ENCODE peak calls at places on chromosomes 7 and 10, in eight cellular contexts. One of them, this sample, is unnamed.

GRCh38 chr7:86929293-86930109 is 130.0 kb downstream of the ELAPOR2 start:
- DNase-seq in upper lobe of left lung: no peak
- DNase-seq in H1: no peak
- DNase-seq in breast epithelium: no peak
- DNase-seq in HCT116: no peak
- DNase-seq in sigmoid colon: no peak
- DNase-seq in suprapubic skin: no peak
- DNase-seq in vagina: no peak
- DNase-seq in this sample: no peak

GRCh38 chr7:100865372-100865911 is 1.7 kb upstream of the TRIP6 start:
- DNase-seq in upper lobe of left lung: no peak
- DNase-seq in sigmoid colon: no peak
- DNase-seq in breast epithelium: peak
- DNase-seq in HCT116: peak
- DNase-seq in vagina: no peak
- DNase-seq in suprapubic skin: no peak
- DNase-seq in H1: no peak
- DNase-seq in this sample: no peak

GRCh38 chr7:46368871-46369270 is 447.8 kb upstream of the IGFBP3 start:
- DNase-seq in suprapubic skin: no peak
- DNase-seq in sigmoid colon: no peak
- DNase-seq in upper lobe of left lung: no peak
- DNase-seq in H1: no peak
- DNase-seq in breast epithelium: no peak
- DNase-seq in HCT116: no peak
- DNase-seq in vagina: no peak
- DNase-seq in this sample: no peak

GRCh38 chr7:140911746-140912145 is 13.0 kb downstream of the BRAF start:
- DNase-seq in vagina: no peak
- DNase-seq in H1: no peak
- DNase-seq in breast epithelium: no peak
- DNase-seq in suprapubic skin: no peak
- DNase-seq in upper lobe of left lung: no peak
- DNase-seq in sigmoid colon: no peak
- DNase-seq in HCT116: no peak
- DNase-seq in this sample: no peak

GRCh38 chr10:99427566-99428150 is 2.8 kb downstream of the GOT1 start:
- DNase-seq in sigmoid colon: no peak
- DNase-seq in H1: no peak
- DNase-seq in upper lobe of left lung: no peak
- DNase-seq in vagina: no peak
- DNase-seq in breast epithelium: no peak
- DNase-seq in suprapubic skin: no peak
- DNase-seq in HCT116: no peak
- DNase-seq in this sample: no peak

GRCh38 chr10:69831231-69831855 is 29.6 kb downstream of the COL13A1 start:
- DNase-seq in HCT116: no peak
- DNase-seq in H1: no peak
- DNase-seq in sigmoid colon: no peak
- DNase-seq in breast epithelium: no peak
- DNase-seq in upper lobe of left lung: no peak
- DNase-seq in suprapubic skin: no peak
- DNase-seq in vagina: no peak
- DNase-seq in this sample: no peak

GRCh38 chr7:155518633-155519032 is 27.7 kb downstream of the CNPY1 start:
- DNase-seq in H1: no peak
- DNase-seq in breast epithelium: no peak
- DNase-seq in upper lobe of left lung: no peak
- DNase-seq in sigmoid colon: no peak
- DNase-seq in vagina: no peak
- DNase-seq in HCT116: no peak
- DNase-seq in suprapubic skin: no peak
- DNase-seq in this sample: no peak

GRCh38 chr10:19921300-19922140 is 105.3 kb downstream of the PLXDC2 start:
- DNase-seq in HCT116: no peak
- DNase-seq in H1: no peak
- DNase-seq in suprapubic skin: no peak
- DNase-seq in upper lobe of left lung: no peak
- DNase-seq in breast epithelium: no peak
- DNase-seq in vagina: no peak
- DNase-seq in sigmoid colon: no peak
- DNase-seq in this sample: no peak

GRCh38 chr7:37040330-37040729 is 316.0 kb upstream of the AOAH start:
- DNase-seq in upper lobe of left lung: no peak
- DNase-seq in vagina: no peak
- DNase-seq in suprapubic skin: no peak
- DNase-seq in breast epithelium: no peak
- DNase-seq in H1: no peak
- DNase-seq in HCT116: no peak
- DNase-seq in sigmoid colon: no peak
- DNase-seq in this sample: no peak

GRCh38 chr7:81859433-81859832 is 89.6 kb upstream of the HGF start:
- DNase-seq in sigmoid colon: no peak
- DNase-seq in upper lobe of left lung: no peak
- DNase-seq in suprapubic skin: no peak
- DNase-seq in H1: no peak
- DNase-seq in vagina: no peak
- DNase-seq in HCT116: no peak
- DNase-seq in breast epithelium: no peak
- DNase-seq in this sample: no peak

GRCh38 chr7:155585532-155585895 is 39.2 kb upstream of the CNPY1 start:
- DNase-seq in suprapubic skin: no peak
- DNase-seq in HCT116: no peak
- DNase-seq in sigmoid colon: no peak
- DNase-seq in upper lobe of left lung: no peak
- DNase-seq in vagina: no peak
- DNase-seq in breast epithelium: no peak
- DNase-seq in H1: no peak
- DNase-seq in this sample: no peak

GRCh38 chr7:72754312-72754711 is 73.7 kb downstream of the TYW1B start:
- DNase-seq in suprapubic skin: no peak
- DNase-seq in breast epithelium: no peak
- DNase-seq in H1: no peak
- DNase-seq in HCT116: no peak
- DNase-seq in upper lobe of left lung: no peak
- DNase-seq in sigmoid colon: no peak
- DNase-seq in vagina: no peak
- DNase-seq in this sample: no peak

GRCh38 chr7:72751978-72752377 is 76.0 kb downstream of the TYW1B start:
- DNase-seq in sigmoid colon: no peak
- DNase-seq in HCT116: no peak
- DNase-seq in H1: peak
- DNase-seq in breast epithelium: no peak
- DNase-seq in vagina: no peak
- DNase-seq in upper lobe of left lung: no peak
- DNase-seq in suprapubic skin: no peak
- DNase-seq in this sample: no peak

GRCh38 chr7:72753781-72754180 is 74.2 kb downstream of the TYW1B start:
- DNase-seq in HCT116: no peak
- DNase-seq in sigmoid colon: no peak
- DNase-seq in vagina: no peak
- DNase-seq in breast epithelium: no peak
- DNase-seq in H1: no peak
- DNase-seq in upper lobe of left lung: no peak
- DNase-seq in suprapubic skin: no peak
- DNase-seq in this sample: no peak

DNA sequence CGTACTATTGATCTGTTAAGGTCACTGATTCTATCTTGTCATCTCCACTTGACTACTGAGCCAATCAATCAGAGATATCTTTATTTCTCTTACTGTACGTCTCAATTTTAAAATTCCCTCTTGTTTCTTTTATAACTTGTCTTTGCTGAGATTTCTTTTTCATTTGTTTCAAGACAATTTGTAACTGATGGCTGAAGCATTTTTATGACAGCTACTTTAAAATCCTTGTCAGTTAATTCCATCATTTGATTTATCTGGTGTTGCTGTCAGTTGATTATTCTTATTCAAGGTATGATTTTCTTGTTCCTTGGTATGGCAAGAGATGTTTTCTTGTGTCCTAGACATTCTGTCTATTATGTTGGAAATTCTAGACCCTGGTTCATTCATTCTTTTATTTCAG is 76.6 kb downstream of the TYW1B start:
- DNase-seq in H1: no peak
- DNase-seq in vagina: no peak
- DNase-seq in HCT116: no peak
- DNase-seq in sigmoid colon: no peak
- DNase-seq in breast epithelium: no peak
- DNase-seq in suprapubic skin: no peak
- DNase-seq in upper lobe of left lung: no peak
- DNase-seq in this sample: no peak
- TF ChIP-seq POLR2AphosphoS5 in H1: no peak
- TF ChIP-seq POLR2AphosphoS5 in vagina: no peak
- TF ChIP-seq POLR2AphosphoS5 in HCT116: no peak
- TF ChIP-seq POLR2AphosphoS5 in sigmoid colon: no peak
- TF ChIP-seq POLR2AphosphoS5 in breast epithelium: no peak
- TF ChIP-seq POLR2AphosphoS5 in suprapubic skin: no peak
- TF ChIP-seq POLR2AphosphoS5 in upper lobe of left lung: no peak
- TF ChIP-seq POLR2AphosphoS5 in this sample: no peak

DNA sequence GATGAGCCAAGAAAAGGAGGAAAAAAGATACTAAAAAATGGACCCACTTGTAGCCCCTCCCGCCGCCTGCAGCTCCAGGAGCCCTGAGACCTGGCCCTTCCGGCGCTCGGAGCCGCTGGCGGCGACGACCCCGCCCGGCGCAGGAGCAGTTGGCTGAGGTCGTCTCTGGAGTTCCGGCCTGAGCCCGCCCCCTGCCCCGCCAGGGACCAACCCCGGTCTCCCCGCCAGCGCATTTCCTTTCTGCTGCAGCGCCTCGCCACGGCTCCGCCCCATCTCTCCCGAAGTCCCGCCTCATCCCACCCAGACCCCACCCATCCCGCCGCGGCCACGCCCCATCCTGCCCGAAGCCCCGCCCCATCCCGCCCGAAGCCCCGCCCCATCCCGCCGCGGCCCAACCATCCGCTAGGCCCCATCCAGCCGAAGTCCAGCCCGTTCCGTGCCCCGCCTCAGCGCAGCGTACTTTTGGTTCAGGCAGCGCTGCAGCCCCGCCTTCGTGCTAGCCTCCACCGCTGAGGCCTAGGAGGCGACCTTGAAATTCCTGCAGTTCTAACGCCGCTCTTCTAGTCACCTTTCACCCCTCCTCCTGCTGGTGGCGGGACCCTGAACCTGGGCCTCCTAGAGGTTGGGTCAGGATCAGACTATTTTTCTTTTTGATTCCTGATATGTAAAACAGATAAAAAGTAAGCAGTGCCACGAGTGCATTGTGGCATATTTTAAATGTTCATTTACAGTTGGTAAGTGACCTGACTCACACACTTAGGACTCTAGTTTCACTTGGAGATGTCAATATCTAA is at the start of gene STN1:
- DNase-seq in HCT116: peak
- DNase-seq in sigmoid colon: peak
- DNase-seq in H1: peak
- DNase-seq in vagina: peak
- DNase-seq in upper lobe of left lung: peak
- DNase-seq in suprapubic skin: peak
- DNase-seq in breast epithelium: peak
- DNase-seq in this sample: peak
- TF ChIP-seq POLR2A in HCT116: peak
- TF ChIP-seq POLR2A in sigmoid colon: peak
- TF ChIP-seq POLR2A in H1: peak
- TF ChIP-seq POLR2A in vagina: no peak
- TF ChIP-seq POLR2A in upper lobe of left lung: peak
- TF ChIP-seq POLR2A in suprapubic skin: peak
- TF ChIP-seq POLR2A in breast epithelium: peak
- TF ChIP-seq POLR2A in this sample: peak

GRCh38 chr10:95443636-95444035 is 117.5 kb downstream of the SORBS1 start:
- DNase-seq in upper lobe of left lung: no peak
- DNase-seq in sigmoid colon: no peak
- DNase-seq in breast epithelium: no peak
- DNase-seq in vagina: no peak
- DNase-seq in suprapubic skin: no peak
- DNase-seq in HCT116: no peak
- DNase-seq in H1: no peak
- DNase-seq in this sample: no peak

GRCh38 chr10:95445837-95446347 is 115.3 kb downstream of the SORBS1 start:
- DNase-seq in suprapubic skin: no peak
- DNase-seq in upper lobe of left lung: no peak
- DNase-seq in vagina: no peak
- DNase-seq in breast epithelium: peak
- DNase-seq in HCT116: peak
- DNase-seq in sigmoid colon: peak
- DNase-seq in H1: peak
- DNase-seq in this sample: peak

GRCh38 chr10:95447733-95448132 is 113.4 kb downstream of the SORBS1 start:
- DNase-seq in HCT116: no peak
- DNase-seq in vagina: no peak
- DNase-seq in H1: no peak
- DNase-seq in breast epithelium: no peak
- DNase-seq in suprapubic skin: no peak
- DNase-seq in sigmoid colon: no peak
- DNase-seq in upper lobe of left lung: no peak
- DNase-seq in this sample: no peak

GRCh38 chr10:95444792-95445191 is 116.4 kb downstream of the SORBS1 start:
- DNase-seq in HCT116: no peak
- DNase-seq in upper lobe of left lung: no peak
- DNase-seq in vagina: no peak
- DNase-seq in H1: no peak
- DNase-seq in sigmoid colon: no peak
- DNase-seq in breast epithelium: no peak
- DNase-seq in suprapubic skin: no peak
- DNase-seq in this sample: no peak

GRCh38 chr10:95445223-95445836 is 115.8 kb downstream of the SORBS1 start:
- DNase-seq in sigmoid colon: peak
- DNase-seq in upper lobe of left lung: no peak
- DNase-seq in H1: no peak
- DNase-seq in vagina: no peak
- DNase-seq in HCT116: peak
- DNase-seq in suprapubic skin: peak
- DNase-seq in breast epithelium: peak
- DNase-seq in this sample: no peak
- TF ChIP-seq POLR2AphosphoS5 in sigmoid colon: peak
- TF ChIP-seq POLR2AphosphoS5 in upper lobe of left lung: peak
- TF ChIP-seq POLR2AphosphoS5 in H1: no peak
- TF ChIP-seq POLR2AphosphoS5 in vagina: peak
- TF ChIP-seq POLR2AphosphoS5 in HCT116: no peak
- TF ChIP-seq POLR2AphosphoS5 in suprapubic skin: peak
- TF ChIP-seq POLR2AphosphoS5 in breast epithelium: peak
- TF ChIP-seq POLR2AphosphoS5 in this sample: no peak

GRCh38 chr10:48429309-48429708 is 122.8 kb downstream of the MAPK8 start:
- DNase-seq in HCT116: no peak
- DNase-seq in breast epithelium: no peak
- DNase-seq in suprapubic skin: no peak
- DNase-seq in vagina: no peak
- DNase-seq in H1: no peak
- DNase-seq in sigmoid colon: no peak
- DNase-seq in upper lobe of left lung: no peak
- DNase-seq in this sample: no peak

GRCh38 chr10:48431871-48432270 is 125.4 kb downstream of the MAPK8 start:
- DNase-seq in breast epithelium: no peak
- DNase-seq in HCT116: no peak
- DNase-seq in suprapubic skin: no peak
- DNase-seq in sigmoid colon: no peak
- DNase-seq in vagina: no peak
- DNase-seq in upper lobe of left lung: no peak
- DNase-seq in H1: no peak
- DNase-seq in this sample: no peak

GRCh38 chr10:48430402-48430993 is 124.0 kb downstream of the MAPK8 start:
- DNase-seq in upper lobe of left lung: no peak
- DNase-seq in breast epithelium: no peak
- DNase-seq in H1: no peak
- DNase-seq in suprapubic skin: no peak
- DNase-seq in sigmoid colon: no peak
- DNase-seq in vagina: no peak
- DNase-seq in HCT116: no peak
- DNase-seq in this sample: no peak

GRCh38 chr10:48428896-48429295 is 122.4 kb downstream of the MAPK8 start:
- DNase-seq in sigmoid colon: no peak
- DNase-seq in breast epithelium: no peak
- DNase-seq in HCT116: no peak
- DNase-seq in suprapubic skin: no peak
- DNase-seq in vagina: no peak
- DNase-seq in H1: no peak
- DNase-seq in upper lobe of left lung: no peak
- DNase-seq in this sample: no peak
- TF ChIP-seq POLR2A in sigmoid colon: no peak
- TF ChIP-seq POLR2A in breast epithelium: no peak
- TF ChIP-seq POLR2A in HCT116: no peak
- TF ChIP-seq POLR2A in suprapubic skin: no peak
- TF ChIP-seq POLR2A in vagina: no peak
- TF ChIP-seq POLR2A in H1: no peak
- TF ChIP-seq POLR2A in upper lobe of left lung: no peak
- TF ChIP-seq POLR2A in this sample: no peak